ENCODE peak calls at places on chromosomes 7 and 10, in six cellular contexts. Q is HepG2, E is H1, A is K562, I is GM12878, G is SK-N-SH. M is an unnamed sample.

GRCh38 chr10:76309744-76310441 is 878.5 kb downstream of the LRMDA start:
- DNase-seq in Q (no peak), E (no peak), A (no peak), I (no peak), G (peak; percentile 51), M (no peak)

GRCh38 chr10:125823663-125824251 is 411 bp downstream of the BCCIP start:
- DNase-seq in Q (no peak), E (no peak), A (peak; percentile 31), I (no peak), G (peak; percentile 11), M (no peak)

GRCh38 chr10:52092390-52092789 is 221.7 kb upstream of the DKK1 start:
- DNase-seq in Q (no peak), E (no peak), A (no peak), I (no peak), G (no peak), M (no peak)

GRCh38 chr7:76333388-76334101 is 25.2 kb downstream of the YWHAG start:
- DNase-seq in Q (no peak), E (no peak), A (no peak), I (no peak), G (no peak), M (no peak)

GRCh38 chr7:116177009-116177408 is 33.3 kb upstream of the TES start:
- DNase-seq in Q (no peak), E (no peak), A (no peak), I (no peak), G (no peak), M (no peak)

GRCh38 chr7:32587431-32587948 is 92.2 kb downstream of the AVL9 start:
- DNase-seq in Q (peak; percentile 76), E (no peak), A (peak; percentile 35), I (no peak), G (no peak), M (peak; percentile 33)

GRCh38 chr10:99370993-99371392 is 41.8 kb downstream of the CNNM1 start:
- DNase-seq in Q (peak; percentile 59), E (no peak), A (peak; percentile 17), I (no peak), G (peak; percentile 56), M (no peak)

GRCh38 chr10:37109000-37109399 is 16.4 kb upstream of the ANKRD30A start:
- DNase-seq in Q (no peak), E (no peak), A (no peak), I (no peak), G (no peak), M (no peak)

GRCh38 chr7:36109013-36109627 is 43.9 kb upstream of the EEPD1 start:
- DNase-seq in Q (no peak), E (no peak), A (no peak), I (no peak), G (no peak), M (no peak)

GRCh38 chr7:22728416-22729029 is 1.5 kb downstream of the IL6 start:
- DNase-seq in Q (peak; percentile 29), E (no peak), A (peak; percentile 63), I (no peak), G (no peak), M (peak; percentile 13)

GRCh38 chr10:113550365-113550764 is 2.5 kb upstream of the HABP2 start:
- DNase-seq in Q (no peak), E (no peak), A (no peak), I (no peak), G (no peak), M (no peak)

GRCh38 chr7:29593458-29593857 is 29.8 kb downstream of the PRR15 start:
- DNase-seq in Q (no peak), E (no peak), A (no peak), I (no peak), G (no peak), M (no peak)

GRCh38 chr7:50696810-50697582 is 85.7 kb downstream of the GRB10 start:
- DNase-seq in Q (peak; percentile 32), E (no peak), A (peak; percentile 51), I (no peak), G (no peak), M (peak; percentile 49)

GRCh38 chr10:94006591-94007550 is 13.1 kb downstream of the PLCE1 start:
- DNase-seq in Q (no peak), E (no peak), A (no peak), I (no peak), G (no peak), M (no peak)

GRCh38 chr7:142785841-142786250 is 15.1 kb downstream of the PRSS2 start:
- DNase-seq in Q (no peak), E (no peak), A (peak; percentile 27), I (no peak), G (no peak), M (no peak)

GRCh38 chr7:124246262-124246863 is 213.5 kb upstream of the TMEM229A start:
- DNase-seq in Q (peak; percentile 44), E (no peak), A (no peak), I (no peak), G (no peak), M (no peak)

GRCh38 chr7:85508642-85509429 is 322.0 kb upstream of the SEMA3D start:
- DNase-seq in Q (no peak), E (no peak), A (no peak), I (no peak), G (no peak), M (no peak)

GRCh38 chr7:123916240-123916724 is 8.8 kb upstream of the SPAM1 start:
- DNase-seq in Q (peak; percentile 13), E (no peak), A (peak; percentile 24), I (no peak), G (peak; percentile 47), M (no peak)

GRCh38 chr10:118621304-118621942 is 26.0 kb upstream of the PRLHR start:
- DNase-seq in Q (no peak), E (no peak), A (no peak), I (no peak), G (peak; percentile 33), M (no peak)

GRCh38 chr7:77894574-77895091 is 96.1 kb downstream of the PHTF2 start:
- DNase-seq in Q (no peak), E (no peak), A (no peak), I (no peak), G (no peak), M (no peak)

GRCh38 chr7:141264511-141264910 is 190.6 kb downstream of the TMEM178B start:
- DNase-seq in Q (no peak), E (no peak), A (no peak), I (no peak), G (no peak), M (no peak)

GRCh38 chr10:70966848-70967553 is 78.6 kb upstream of the PCBD1 start:
- DNase-seq in Q (no peak), E (no peak), A (no peak), I (no peak), G (peak; percentile 53), M (no peak)

DNA sequence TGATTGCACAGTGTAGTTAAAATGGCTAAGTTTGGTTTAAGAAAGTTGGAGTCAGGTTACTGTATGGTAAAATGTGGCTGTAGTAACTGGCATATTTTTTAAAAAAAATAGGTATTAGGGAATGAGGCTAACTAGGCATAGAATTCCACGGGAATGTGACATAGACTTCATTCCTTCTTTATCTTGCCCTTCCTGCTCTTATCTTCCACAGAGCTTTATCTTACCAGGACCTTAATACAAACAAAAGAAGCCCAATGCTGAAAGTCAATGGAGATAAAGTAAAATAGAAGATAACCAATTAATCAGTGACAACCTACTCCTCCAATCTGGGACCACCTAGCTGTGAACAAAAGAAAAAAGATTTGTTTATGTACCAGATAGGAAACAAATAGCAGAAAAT is 58.1 kb downstream of the TET1 start:
- DNase-seq in Q (no peak), E (no peak), A (no peak), I (no peak), G (no peak), M (no peak)
- TF ChIP-seq GABPA in Q (no peak), E (no peak), A (no peak), I (no peak), G (no peak), M (no peak)

GRCh38 chr7:80136276-80137045 is 1.8 kb downstream of the GNAI1 start:
- DNase-seq in Q (no peak), E (no peak), A (no peak), I (no peak), G (no peak), M (no peak)

GRCh38 chr7:80137410-80137809 is 2.8 kb downstream of the GNAI1 start:
- DNase-seq in Q (no peak), E (no peak), A (no peak), I (no peak), G (no peak), M (no peak)

GRCh38 chr7:80142853-80143580 is 8.4 kb downstream of the GNAI1 start:
- DNase-seq in Q (no peak), E (no peak), A (no peak), I (no peak), G (no peak), M (no peak)

GRCh38 chr7:80139179-80139578 is 4.5 kb downstream of the GNAI1 start:
- DNase-seq in Q (no peak), E (no peak), A (no peak), I (no peak), G (no peak), M (no peak)

GRCh38 chr7:80140388-80140787 is 5.8 kb downstream of the GNAI1 start:
- DNase-seq in Q (no peak), E (no peak), A (no peak), I (no peak), G (no peak), M (no peak)
- TF ChIP-seq POLR2AphosphoS5 in Q (no peak), E (no peak), A (no peak), I (no peak), G (no peak), M (no peak)

DNA sequence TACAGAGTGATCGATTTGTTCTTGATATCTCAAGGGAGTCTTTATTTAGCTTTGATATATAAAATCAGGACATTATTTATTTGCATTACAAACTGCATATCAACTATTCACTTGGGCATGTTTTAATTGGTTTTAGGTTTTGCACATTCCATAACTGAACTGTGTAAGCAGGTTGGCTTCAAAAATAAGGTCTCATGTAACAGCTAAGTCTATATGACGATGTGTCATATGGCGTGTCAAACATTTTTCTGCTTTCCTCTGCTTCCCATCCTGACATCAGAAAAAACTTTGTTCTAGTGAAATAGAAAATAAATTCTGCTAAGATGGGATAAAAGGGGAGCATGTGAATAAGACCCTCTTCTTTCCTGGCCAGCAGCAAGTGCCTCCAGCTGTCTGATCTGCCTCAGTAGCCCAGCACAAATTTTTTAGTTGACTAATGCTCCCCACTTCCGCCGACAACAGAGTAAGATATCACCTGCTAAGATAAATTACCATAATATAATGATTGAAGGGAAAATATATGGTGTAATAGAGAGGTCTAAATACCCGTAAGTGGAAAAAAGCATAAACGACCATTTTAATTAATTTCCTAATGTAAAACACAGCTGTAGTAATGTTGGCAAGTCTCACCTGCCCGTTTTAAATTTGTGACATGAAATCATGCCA is 180.5 kb downstream of the TAX1BP1 start:
- DNase-seq in Q (no peak), E (no peak), A (no peak), I (no peak), G (no peak), M (no peak)
- TF ChIP-seq GABPA in Q (no peak), E (no peak), A (no peak), I (no peak), G (no peak), M (no peak)

DNA sequence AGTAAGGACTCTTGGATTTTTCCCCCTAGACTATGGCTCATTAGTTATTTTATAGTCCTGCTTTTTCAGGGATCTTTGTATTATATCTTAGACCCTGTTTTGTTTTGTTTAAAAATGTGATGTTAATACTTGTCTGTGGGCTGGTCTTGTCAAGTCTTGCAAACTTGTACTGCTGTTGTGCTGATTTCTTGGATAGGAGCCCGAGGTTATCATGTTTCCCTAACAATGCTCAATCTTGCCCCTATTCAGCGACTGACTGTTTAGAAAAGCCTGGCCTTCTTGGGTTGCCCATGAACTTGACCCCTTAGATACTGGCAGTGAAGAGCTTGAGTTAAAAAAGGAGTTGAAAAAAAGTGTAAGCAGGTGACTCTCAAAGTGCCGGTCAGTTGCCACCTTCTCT is 115.7 kb downstream of the KIAA1217 start:
- DNase-seq in Q (no peak), E (no peak), A (no peak), I (no peak), G (no peak), M (no peak)
- TF ChIP-seq POLR2AphosphoS5 in Q (no peak), E (no peak), A (no peak), I (no peak), G (no peak), M (no peak)

M was measured in HL-60.